ENCODE peak calls at places on chromosomes 11 and 22, in six cellular contexts. J, C, H, M, O and A are unnamed samples.

GRCh38 chr11:66317322-66317765 is 500 bp upstream of the CD248 start:
- DNase-seq in J (no peak), C (no peak), H (peak), M (no peak), O (no peak), A (no peak)

GRCh38 chr11:6052374-6052773 is 21.8 kb upstream of the OR56A1 start:
- DNase-seq in J (no peak), C (no peak), H (no peak), M (peak), O (no peak), A (no peak)

GRCh38 chr22:46563381-46564083 is 26.1 kb upstream of the CELSR1 start:
- DNase-seq in J (peak), C (peak), H (peak), M (peak), O (no peak), A (peak)

GRCh38 chr11:46333129-46333947 is 13.9 kb upstream of the DGKZ start:
- DNase-seq in J (no peak), C (no peak), H (peak), M (peak), O (no peak), A (no peak)

GRCh38 chr11:16301462-16301861 is 54.9 kb downstream of the SOX6 start:
- DNase-seq in J (peak), C (no peak), H (no peak), M (no peak), O (no peak), A (no peak)

GRCh38 chr11:44766112-44766971 is 39.6 kb downstream of the TSPAN18 start:
- DNase-seq in J (no peak), C (peak), H (peak), M (no peak), O (peak), A (no peak)

GRCh38 chr22:28479912-28480311 is 199.7 kb downstream of the TTC28 start:
- DNase-seq in J (no peak), C (no peak), H (no peak), M (no peak), O (no peak), A (no peak)

GRCh38 chr11:116467809-116468208 is 305.0 kb downstream of the BUD13 start:
- DNase-seq in J (peak), C (no peak), H (no peak), M (no peak), O (peak), A (no peak)

GRCh38 chr11:33530824-33531223 is 169.8 kb downstream of the C11orf91 start:
- DNase-seq in J (no peak), C (no peak), H (no peak), M (no peak), O (no peak), A (no peak)

GRCh38 chr11:58774164-58774593 is 42.4 kb upstream of the GLYAT start:
- DNase-seq in J (no peak), C (no peak), H (no peak), M (no peak), O (no peak), A (no peak)

GRCh38 chr11:49995559-49995958 is 13.2 kb upstream of the OR4C12 start:
- DNase-seq in J (peak), C (peak), H (peak), M (peak), O (peak), A (no peak)

GRCh38 chr22:39144101-39144815 is 8.2 kb downstream of the CBX7 start:
- DNase-seq in J (no peak), C (peak), H (peak), M (peak), O (peak), A (peak)

GRCh38 chr11:113189909-113190667 is 124.3 kb upstream of the TTC12 start:
- DNase-seq in J (peak), C (peak), H (no peak), M (no peak), O (peak), A (no peak)

GRCh38 chr11:47348859-47349258 is 3.6 kb downstream of the MYBPC3 start:
- DNase-seq in J (peak), C (no peak), H (peak), M (peak), O (no peak), A (no peak)

GRCh38 chr11:20161230-20161918 is 1.1 kb upstream of the DBX1 start:
- DNase-seq in J (no peak), C (no peak), H (peak), M (peak), O (no peak), A (no peak)

GRCh38 chr11:70483077-70483861 is 84.9 kb downstream of the CTTN start:
- DNase-seq in J (peak), C (peak), H (peak), M (no peak), O (no peak), A (no peak)

DNA sequence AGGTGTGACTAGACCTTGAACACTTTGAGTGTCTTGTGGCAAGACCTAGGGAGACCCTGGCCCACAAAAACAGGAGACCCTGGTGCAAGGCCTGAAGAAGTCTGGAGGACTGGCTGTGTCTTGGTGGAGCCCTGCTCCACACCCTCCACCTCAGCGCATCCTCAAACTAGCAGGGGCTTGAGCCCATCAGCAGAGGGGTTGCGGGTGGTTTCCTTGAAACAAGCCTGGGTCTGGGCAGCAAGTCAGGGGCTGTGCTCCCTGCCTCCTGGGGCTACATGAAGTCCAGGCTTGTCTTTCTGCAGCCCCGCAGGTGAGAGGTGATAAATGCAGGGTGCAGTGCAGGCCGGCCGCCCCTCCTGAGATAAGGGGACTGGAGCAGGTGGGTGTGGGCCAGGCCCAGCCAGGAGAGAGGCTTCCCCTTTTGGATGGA is 2.9 kb downstream of the CDKN1C start:
- DNase-seq in J (no peak), C (no peak), H (peak), M (peak), O (no peak), A (no peak)
- H3K4me3 ChIP-seq in J (no peak), C (no peak), H (no peak), M (no peak), O (no peak), A (no peak)

GRCh38 chr11:121300313-121300971 is 7.9 kb downstream of the SC5D start:
- DNase-seq in J (no peak), C (no peak), H (no peak), M (no peak), O (no peak), A (no peak)
- H3K4me3 ChIP-seq in J (no peak), C (no peak), H (no peak), M (no peak), O (no peak), A (no peak)

GRCh38 chr11:63761870-63762661 is 6.5 kb downstream of the ZFTA start:
- DNase-seq in J (no peak), C (no peak), H (peak), M (peak), O (no peak), A (no peak)
- H3K4me3 ChIP-seq in J (peak), C (no peak), H (peak), M (peak), O (no peak), A (no peak)

GRCh38 chr22:31105282-31105929 is 2.0 kb downstream of the SELENOM start:
- DNase-seq in J (peak), C (no peak), H (no peak), M (no peak), O (no peak), A (no peak)
- H3K4me3 ChIP-seq in J (no peak), C (no peak), H (no peak), M (no peak), O (peak), A (no peak)

GRCh38 chr11:125228425-125228824 is 63.9 kb downstream of the PKNOX2 start:
- DNase-seq in J (no peak), C (no peak), H (peak), M (no peak), O (no peak), A (no peak)
- H3K4me3 ChIP-seq in J (no peak), C (no peak), H (no peak), M (no peak), O (no peak), A (no peak)

GRCh38 chr11:79437981-79438630 is 2.7 kb downstream of the TENM4 start:
- DNase-seq in J (peak), C (no peak), H (peak), M (peak), O (no peak), A (no peak)
- H3K4me3 ChIP-seq in J (peak), C (no peak), H (peak), M (peak), O (peak), A (no peak)

GRCh38 chr11:95791385-95792033 is 1.2 kb downstream of the CEP57 start:
- DNase-seq in J (peak), C (no peak), H (no peak), M (peak), O (no peak), A (no peak)

GRCh38 chr11:95792700-95793099 is 2.4 kb downstream of the CEP57 start:
- DNase-seq in J (no peak), C (no peak), H (no peak), M (no peak), O (no peak), A (no peak)

GRCh38 chr11:95790933-95791247 is 592 bp downstream of the CEP57 start:
- DNase-seq in J (peak), C (peak), H (peak), M (peak), O (no peak), A (peak)

GRCh38 chr11:95793111-95793510 is 2.8 kb downstream of the CEP57 start:
- DNase-seq in J (no peak), C (no peak), H (no peak), M (no peak), O (no peak), A (no peak)

GRCh38 chr11:95792200-95792599 is 1.9 kb downstream of the CEP57 start:
- DNase-seq in J (no peak), C (no peak), H (no peak), M (no peak), O (no peak), A (no peak)
- H3K4me3 ChIP-seq in J (no peak), C (no peak), H (no peak), M (peak), O (no peak), A (no peak)

DNA sequence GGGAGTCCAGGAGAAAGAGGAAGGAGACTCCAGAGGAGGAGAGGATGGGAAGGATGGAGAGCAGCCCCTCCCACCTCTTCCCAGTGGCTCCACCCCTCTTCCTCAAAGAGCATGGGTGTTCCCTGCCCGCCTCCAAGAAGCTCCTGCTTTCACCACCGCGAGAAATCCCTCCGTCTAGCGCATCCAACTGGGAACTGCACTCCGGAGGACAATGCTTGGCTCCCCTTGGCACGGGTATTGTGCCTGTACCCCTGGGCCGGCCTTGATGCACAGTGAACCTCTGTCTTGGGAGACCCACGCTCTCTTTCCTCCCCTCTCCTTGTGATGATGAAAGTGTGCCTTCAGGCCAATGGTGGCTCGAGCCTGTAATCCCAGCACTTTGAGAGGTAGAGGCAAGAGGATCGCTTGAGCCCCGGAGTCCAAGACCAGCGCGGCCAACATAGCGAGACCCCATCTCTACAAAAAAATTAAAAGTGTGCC is 14.9 kb upstream of the ADA2 start:
- DNase-seq in J (no peak), C (no peak), H (peak), M (peak), O (no peak), A (no peak)
- H3K4me3 ChIP-seq in J (no peak), C (no peak), H (peak), M (no peak), O (no peak), A (no peak)

GRCh38 chr11:61007383-61007970 is 36.0 kb downstream of the CD6 start:
- DNase-seq in J (peak), C (no peak), H (peak), M (peak), O (no peak), A (no peak)
- H3K4me3 ChIP-seq in J (peak), C (no peak), H (peak), M (peak), O (no peak), A (no peak)

GRCh38 chr22:43923631-43924548 is at the start of gene PNPLA3:
- DNase-seq in J (peak), C (peak), H (peak), M (peak), O (no peak), A (peak)

GRCh38 chr22:43926349-43926710 is 2.7 kb downstream of the PNPLA3 start:
- DNase-seq in J (peak), C (no peak), H (no peak), M (no peak), O (no peak), A (no peak)

GRCh38 chr22:43928418-43929307 is 5.1 kb downstream of the PNPLA3 start:
- DNase-seq in J (no peak), C (peak), H (no peak), M (no peak), O (no peak), A (no peak)

GRCh38 chr22:43923191-43923590 is 414 bp upstream of the PNPLA3 start:
- DNase-seq in J (no peak), C (peak), H (no peak), M (no peak), O (no peak), A (no peak)

GRCh38 chr22:43925433-43926348 is 2.1 kb downstream of the PNPLA3 start:
- DNase-seq in J (peak), C (no peak), H (peak), M (peak), O (no peak), A (no peak)
- H3K4me3 ChIP-seq in J (peak), C (no peak), H (peak), M (peak), O (no peak), A (no peak)